ENCODE peak calls at places on chromosomes 2 and 18, in seven cellular contexts. One of them, this sample, is unnamed.

GRCh38 chr2:241356871-241357260 is 781 bp downstream of the FARP2 start:
- DNase-seq in kidney epithelial cell: no peak
- DNase-seq in pancreas: no peak
- DNase-seq in astrocyte of the spinal cord: no peak
- DNase-seq in uterus: no peak
- DNase-seq in heart right ventricle: no peak
- DNase-seq in HL-60: no peak
- DNase-seq in this sample: no peak

GRCh38 chr2:17759805-17760204 is 5.9 kb downstream of the GEN1 start:
- DNase-seq in kidney epithelial cell: no peak
- DNase-seq in pancreas: no peak
- DNase-seq in astrocyte of the spinal cord: no peak
- DNase-seq in uterus: no peak
- DNase-seq in heart right ventricle: no peak
- DNase-seq in HL-60: peak
- DNase-seq in this sample: peak

GRCh38 chr2:101387151-101387807 is at the start of gene CREG2:
- DNase-seq in kidney epithelial cell: no peak
- DNase-seq in pancreas: peak
- DNase-seq in astrocyte of the spinal cord: peak
- DNase-seq in uterus: peak
- DNase-seq in heart right ventricle: peak
- DNase-seq in HL-60: peak
- DNase-seq in this sample: peak

GRCh38 chr2:175187378-175187777 is 5.9 kb upstream of the ATP5MC3 start:
- DNase-seq in kidney epithelial cell: no peak
- DNase-seq in pancreas: no peak
- DNase-seq in astrocyte of the spinal cord: peak
- DNase-seq in uterus: no peak
- DNase-seq in heart right ventricle: no peak
- DNase-seq in HL-60: peak
- DNase-seq in this sample: peak

GRCh38 chr2:174076948-174077347 is 111.8 kb upstream of the SP3 start:
- DNase-seq in kidney epithelial cell: no peak
- DNase-seq in pancreas: no peak
- DNase-seq in astrocyte of the spinal cord: no peak
- DNase-seq in uterus: no peak
- DNase-seq in heart right ventricle: no peak
- DNase-seq in HL-60: no peak
- DNase-seq in this sample: no peak

GRCh38 chr18:63949068-63949737 is at the start of gene HMSD:
- DNase-seq in kidney epithelial cell: no peak
- DNase-seq in pancreas: peak
- DNase-seq in astrocyte of the spinal cord: peak
- DNase-seq in uterus: peak
- DNase-seq in heart right ventricle: no peak
- DNase-seq in HL-60: no peak
- DNase-seq in this sample: peak

GRCh38 chr2:3169106-3169870 is 208.3 kb downstream of the EIPR1 start:
- DNase-seq in kidney epithelial cell: peak
- DNase-seq in pancreas: peak
- DNase-seq in astrocyte of the spinal cord: peak
- DNase-seq in uterus: no peak
- DNase-seq in heart right ventricle: no peak
- DNase-seq in HL-60: no peak
- DNase-seq in this sample: peak

GRCh38 chr2:27795868-27796277 is 24.4 kb downstream of the MRPL33 start:
- DNase-seq in kidney epithelial cell: no peak
- DNase-seq in pancreas: no peak
- DNase-seq in astrocyte of the spinal cord: no peak
- DNase-seq in uterus: no peak
- DNase-seq in heart right ventricle: peak
- DNase-seq in HL-60: no peak
- DNase-seq in this sample: peak

GRCh38 chr2:171432969-171433762 is 624 bp downstream of the METTL8 start:
- DNase-seq in kidney epithelial cell: no peak
- DNase-seq in pancreas: no peak
- DNase-seq in astrocyte of the spinal cord: peak
- DNase-seq in uterus: no peak
- DNase-seq in heart right ventricle: no peak
- DNase-seq in HL-60: peak
- DNase-seq in this sample: peak

GRCh38 chr2:64005707-64006356 is 13.4 kb downstream of the VPS54 start:
- DNase-seq in kidney epithelial cell: no peak
- DNase-seq in pancreas: no peak
- DNase-seq in astrocyte of the spinal cord: no peak
- DNase-seq in uterus: no peak
- DNase-seq in heart right ventricle: no peak
- DNase-seq in HL-60: no peak
- DNase-seq in this sample: no peak

GRCh38 chr2:214014551-214015230 is 396.2 kb upstream of the VWC2L start:
- DNase-seq in kidney epithelial cell: no peak
- DNase-seq in pancreas: no peak
- DNase-seq in astrocyte of the spinal cord: no peak
- DNase-seq in uterus: no peak
- DNase-seq in heart right ventricle: no peak
- DNase-seq in HL-60: no peak
- DNase-seq in this sample: no peak

GRCh38 chr2:209671280-209671679 is 100.4 kb upstream of the UNC80 start:
- DNase-seq in kidney epithelial cell: no peak
- DNase-seq in pancreas: no peak
- DNase-seq in astrocyte of the spinal cord: no peak
- DNase-seq in uterus: no peak
- DNase-seq in heart right ventricle: no peak
- DNase-seq in HL-60: no peak
- DNase-seq in this sample: no peak

GRCh38 chr2:72181616-72182015 is 34.0 kb upstream of the CYP26B1 start:
- DNase-seq in kidney epithelial cell: no peak
- DNase-seq in pancreas: no peak
- DNase-seq in astrocyte of the spinal cord: no peak
- DNase-seq in uterus: no peak
- DNase-seq in heart right ventricle: no peak
- DNase-seq in HL-60: no peak
- DNase-seq in this sample: no peak

GRCh38 chr2:109173311-109174171 is 44.5 kb downstream of the SH3RF3 start:
- DNase-seq in kidney epithelial cell: no peak
- DNase-seq in pancreas: no peak
- DNase-seq in astrocyte of the spinal cord: peak
- DNase-seq in uterus: peak
- DNase-seq in heart right ventricle: peak
- DNase-seq in HL-60: no peak
- DNase-seq in this sample: peak

GRCh38 chr2:10007921-10008808 is 35.2 kb upstream of the KLF11 start:
- DNase-seq in kidney epithelial cell: no peak
- DNase-seq in pancreas: peak
- DNase-seq in astrocyte of the spinal cord: no peak
- DNase-seq in uterus: no peak
- DNase-seq in heart right ventricle: peak
- DNase-seq in HL-60: no peak
- DNase-seq in this sample: no peak

GRCh38 chr2:161166538-161167409 is 6.5 kb downstream of the TANK start:
- DNase-seq in kidney epithelial cell: peak
- DNase-seq in pancreas: no peak
- DNase-seq in astrocyte of the spinal cord: peak
- DNase-seq in uterus: no peak
- DNase-seq in heart right ventricle: no peak
- DNase-seq in HL-60: no peak
- DNase-seq in this sample: no peak

GRCh38 chr18:68394705-68395104 is 320.2 kb downstream of the TMX3 start:
- DNase-seq in kidney epithelial cell: no peak
- DNase-seq in pancreas: no peak
- DNase-seq in astrocyte of the spinal cord: peak
- DNase-seq in uterus: no peak
- DNase-seq in heart right ventricle: no peak
- DNase-seq in HL-60: no peak
- DNase-seq in this sample: peak

GRCh38 chr2:227471924-227472264 is at the start of gene AGFG1:
- DNase-seq in kidney epithelial cell: no peak
- DNase-seq in pancreas: peak
- DNase-seq in astrocyte of the spinal cord: peak
- DNase-seq in uterus: peak
- DNase-seq in heart right ventricle: peak
- DNase-seq in HL-60: peak
- DNase-seq in this sample: peak

GRCh38 chr2:40097691-40098376 is 318.8 kb upstream of the THUMPD2 start:
- DNase-seq in kidney epithelial cell: no peak
- DNase-seq in pancreas: no peak
- DNase-seq in astrocyte of the spinal cord: peak
- DNase-seq in uterus: no peak
- DNase-seq in heart right ventricle: no peak
- DNase-seq in HL-60: no peak
- DNase-seq in this sample: peak

GRCh38 chr2:65153515-65153914 is 23.6 kb upstream of the RAB1A start:
- DNase-seq in kidney epithelial cell: no peak
- DNase-seq in pancreas: no peak
- DNase-seq in astrocyte of the spinal cord: no peak
- DNase-seq in uterus: no peak
- DNase-seq in heart right ventricle: no peak
- DNase-seq in HL-60: no peak
- DNase-seq in this sample: no peak

GRCh38 chr2:217645891-217646290 is 356.9 kb downstream of the TNS1 start:
- DNase-seq in kidney epithelial cell: no peak
- DNase-seq in pancreas: no peak
- DNase-seq in astrocyte of the spinal cord: no peak
- DNase-seq in uterus: no peak
- DNase-seq in heart right ventricle: no peak
- DNase-seq in HL-60: no peak
- DNase-seq in this sample: no peak

GRCh38 chr2:217527586-217528202 is 475.1 kb downstream of the TNS1 start:
- DNase-seq in kidney epithelial cell: no peak
- DNase-seq in pancreas: no peak
- DNase-seq in astrocyte of the spinal cord: peak
- DNase-seq in uterus: no peak
- DNase-seq in heart right ventricle: no peak
- DNase-seq in HL-60: no peak
- DNase-seq in this sample: peak

GRCh38 chr18:50218432-50219197 is 23.7 kb upstream of the MYO5B start:
- DNase-seq in kidney epithelial cell: no peak
- DNase-seq in pancreas: no peak
- DNase-seq in astrocyte of the spinal cord: peak
- DNase-seq in uterus: no peak
- DNase-seq in heart right ventricle: no peak
- DNase-seq in HL-60: peak
- DNase-seq in this sample: peak

GRCh38 chr2:28164280-28164801 is 228.3 kb upstream of the FOSL2 start:
- DNase-seq in kidney epithelial cell: no peak
- DNase-seq in pancreas: no peak
- DNase-seq in astrocyte of the spinal cord: no peak
- DNase-seq in uterus: no peak
- DNase-seq in heart right ventricle: peak
- DNase-seq in HL-60: no peak
- DNase-seq in this sample: peak

GRCh38 chr2:191665286-191665685 is 12.7 kb upstream of the NABP1 start:
- DNase-seq in kidney epithelial cell: peak
- DNase-seq in pancreas: no peak
- DNase-seq in astrocyte of the spinal cord: peak
- DNase-seq in uterus: no peak
- DNase-seq in heart right ventricle: no peak
- DNase-seq in HL-60: peak
- DNase-seq in this sample: peak

GRCh38 chr2:121567957-121568409 is 37.3 kb downstream of the RNU4ATAC start:
- DNase-seq in kidney epithelial cell: no peak
- DNase-seq in pancreas: no peak
- DNase-seq in astrocyte of the spinal cord: peak
- DNase-seq in uterus: no peak
- DNase-seq in heart right ventricle: no peak
- DNase-seq in HL-60: no peak
- DNase-seq in this sample: no peak

GRCh38 chr2:218983263-218983970 is 1.6 kb downstream of the FEV start:
- DNase-seq in kidney epithelial cell: no peak
- DNase-seq in pancreas: peak
- DNase-seq in astrocyte of the spinal cord: no peak
- DNase-seq in uterus: no peak
- DNase-seq in heart right ventricle: no peak
- DNase-seq in HL-60: no peak
- DNase-seq in this sample: no peak
- TF ChIP-seq CTCF in kidney epithelial cell: no peak
- TF ChIP-seq CTCF in pancreas: no peak
- TF ChIP-seq CTCF in astrocyte of the spinal cord: no peak
- TF ChIP-seq CTCF in uterus: no peak
- TF ChIP-seq CTCF in heart right ventricle: no peak
- TF ChIP-seq CTCF in HL-60: no peak
- TF ChIP-seq CTCF in this sample: no peak

DNA sequence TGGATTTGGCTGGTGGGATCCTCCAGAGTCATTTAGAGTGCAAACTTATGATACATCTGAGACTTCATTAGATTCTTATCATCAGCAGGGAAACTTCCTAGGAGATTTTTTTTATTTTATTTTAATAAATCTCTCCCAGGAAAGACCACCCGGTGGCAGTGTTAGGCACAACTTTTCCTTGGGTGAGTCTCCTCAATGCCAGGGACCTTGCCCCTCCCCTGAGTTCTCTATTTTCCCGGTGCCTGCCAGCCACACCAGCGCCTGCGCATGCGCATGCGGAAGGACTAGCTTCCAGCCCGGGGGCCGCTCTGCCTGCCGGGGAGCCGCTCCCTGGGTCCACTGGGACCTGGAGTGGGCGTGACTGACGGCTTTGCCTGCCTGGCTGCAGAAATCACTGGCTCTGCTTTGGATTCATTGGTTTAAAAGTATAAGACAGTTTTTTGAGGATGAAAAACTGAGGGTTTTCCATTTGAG is 86.6 kb downstream of the TMEM182 start:
- DNase-seq in kidney epithelial cell: peak
- DNase-seq in pancreas: peak
- DNase-seq in astrocyte of the spinal cord: peak
- DNase-seq in uterus: peak
- DNase-seq in heart right ventricle: peak
- DNase-seq in HL-60: peak
- DNase-seq in this sample: peak
- H3K4me3 ChIP-seq in kidney epithelial cell: peak
- H3K4me3 ChIP-seq in pancreas: no peak
- H3K4me3 ChIP-seq in astrocyte of the spinal cord: peak
- H3K4me3 ChIP-seq in uterus: no peak
- H3K4me3 ChIP-seq in heart right ventricle: peak
- H3K4me3 ChIP-seq in HL-60: peak
- H3K4me3 ChIP-seq in this sample: no peak

GRCh38 chr2:234687718-234688475 is 191.0 kb upstream of the ARL4C start:
- DNase-seq in kidney epithelial cell: no peak
- DNase-seq in pancreas: no peak
- DNase-seq in astrocyte of the spinal cord: no peak
- DNase-seq in uterus: no peak
- DNase-seq in heart right ventricle: no peak
- DNase-seq in HL-60: no peak
- DNase-seq in this sample: no peak
- TF ChIP-seq CTCF in kidney epithelial cell: no peak
- TF ChIP-seq CTCF in pancreas: no peak
- TF ChIP-seq CTCF in astrocyte of the spinal cord: no peak
- TF ChIP-seq CTCF in uterus: no peak
- TF ChIP-seq CTCF in heart right ventricle: no peak
- TF ChIP-seq CTCF in HL-60: no peak
- TF ChIP-seq CTCF in this sample: no peak

GRCh38 chr2:215811409-215812355 is 201.7 kb downstream of the MREG start:
- DNase-seq in kidney epithelial cell: no peak
- DNase-seq in pancreas: no peak
- DNase-seq in astrocyte of the spinal cord: no peak
- DNase-seq in uterus: no peak
- DNase-seq in heart right ventricle: no peak
- DNase-seq in HL-60: peak
- DNase-seq in this sample: no peak
- H3K4me3 ChIP-seq in kidney epithelial cell: no peak
- H3K4me3 ChIP-seq in pancreas: no peak
- H3K4me3 ChIP-seq in astrocyte of the spinal cord: no peak
- H3K4me3 ChIP-seq in uterus: no peak
- H3K4me3 ChIP-seq in heart right ventricle: no peak
- H3K4me3 ChIP-seq in HL-60: no peak
- H3K4me3 ChIP-seq in this sample: no peak

This sample was measured in fibroblast of the aortic adventitia.